ENCODE peak calls at places on chromosomes 11 and 22, in eight cellular contexts. X is IMR-90, P is HAP-1, V is ELR, M is T-helper 1 cell, R is NCI-H1105 treated with DMSO at 0.1 percent for 48 hours, S is iris pigment epithelial cell, D is T-helper 17 cell. C is an unnamed sample.

GRCh38 chr11:66892926-66893325 is 36.1 kb downstream of the LRFN4 start:
- DNase-seq in X (peak), M (no peak), R (no peak), P (no peak), D (no peak), V (peak), S (no peak), C (no peak)

GRCh38 chr11:563812-564578 is 3.2 kb downstream of the RASSF7 start:
- DNase-seq in X (no peak), V (no peak), M (no peak), D (no peak), S (no peak), P (no peak), R (no peak), C (no peak)

GRCh38 chr22:31230155-31230870 is 18.2 kb downstream of the LIMK2 start:
- DNase-seq in X (peak), V (no peak), D (no peak), R (no peak), P (no peak), S (peak), M (no peak), C (no peak)

GRCh38 chr22:36445158-36445668 is 36.2 kb downstream of the TXN2 start:
- DNase-seq in M (no peak), V (peak), S (peak), P (no peak), D (no peak), X (peak), R (no peak), C (no peak)

GRCh38 chr11:120350637-120351036 is 14.4 kb downstream of the ARHGEF12 start:
- DNase-seq in M (no peak), R (no peak), P (no peak), S (no peak), D (no peak), X (no peak), V (no peak), C (no peak)

GRCh38 chr11:111370902-111371578 is 8.0 kb downstream of the POU2AF1 start:
- DNase-seq in X (no peak), R (no peak), P (no peak), M (no peak), S (no peak), V (no peak), D (no peak), C (no peak)

GRCh38 chr11:75868990-75869389 is 54.0 kb downstream of the UVRAG start:
- DNase-seq in S (no peak), D (no peak), P (no peak), V (no peak), M (no peak), X (no peak), R (no peak), C (no peak)

GRCh38 chr11:2913029-2913431 is 16.2 kb downstream of the PHLDA2 start:
- DNase-seq in V (peak), M (no peak), P (no peak), D (no peak), R (no peak), S (peak), X (peak), C (no peak)

GRCh38 chr11:102316505-102316904 is 779 bp upstream of the BIRC3 start:
- DNase-seq in M (no peak), P (no peak), X (no peak), V (no peak), S (no peak), D (no peak), R (no peak), C (no peak)

GRCh38 chr22:32480238-32480637 is 5.6 kb downstream of the FBXO7 start:
- DNase-seq in P (no peak), R (no peak), V (no peak), S (no peak), D (no peak), X (no peak), M (no peak), C (no peak)

GRCh38 chr11:20617346-20617745 is 17.9 kb downstream of the SLC6A5 start:
- DNase-seq in X (no peak), D (no peak), P (no peak), S (no peak), R (no peak), V (no peak), M (no peak), C (no peak)

GRCh38 chr22:25062378-25063095 is 110.0 kb downstream of the KIAA1671 start:
- DNase-seq in D (peak), X (no peak), S (no peak), V (no peak), R (no peak), M (peak), P (no peak), C (no peak)

GRCh38 chr11:3849297-3849874 is 6.1 kb upstream of the STIM1 start:
- DNase-seq in R (peak), M (peak), X (peak), D (no peak), V (peak), S (peak), P (peak), C (no peak)

GRCh38 chr11:3738241-3738640 is 59.1 kb downstream of the NUP98 start:
- DNase-seq in S (peak), M (no peak), D (no peak), X (peak), R (no peak), P (no peak), V (no peak), C (no peak)

GRCh38 chr11:87398913-87399312 is 361.2 kb downstream of the TMEM135 start:
- DNase-seq in V (no peak), M (no peak), D (no peak), S (no peak), X (no peak), R (no peak), P (no peak), C (no peak)

GRCh38 chr11:69488543-69488940 is 7.1 kb downstream of the LINC01488 start:
- DNase-seq in P (no peak), X (no peak), D (no peak), V (no peak), R (no peak), S (no peak), M (no peak), C (no peak)

GRCh38 chr11:35288817-35289541 is 130.4 kb downstream of the SLC1A2 start:
- DNase-seq in P (no peak), S (peak), R (no peak), M (no peak), D (no peak), V (peak), X (peak), C (no peak)

GRCh38 chr22:24091551-24092420 is 80.7 kb downstream of the CABIN1 start:
- DNase-seq in V (no peak), R (no peak), D (no peak), P (no peak), M (no peak), S (no peak), X (no peak), C (no peak)

GRCh38 chr11:64415996-64416728 is 57.2 kb downstream of the RPS6KA4 start:
- DNase-seq in D (no peak), S (no peak), P (no peak), R (no peak), M (no peak), V (no peak), X (no peak), C (no peak)

GRCh38 chr22:30044369-30044768 is 35.9 kb upstream of the HORMAD2 start:
- DNase-seq in R (peak), S (peak), D (no peak), V (peak), P (peak), X (peak), M (no peak), C (no peak)

GRCh38 chr11:102120006-102120405 is 9.8 kb downstream of the YAP1 start:
- DNase-seq in S (peak), M (no peak), V (peak), X (peak), P (no peak), D (no peak), R (no peak), C (no peak)

GRCh38 chr22:17786435-17787158 is 12.3 kb upstream of the BID start:
- DNase-seq in X (no peak), S (no peak), M (no peak), V (no peak), R (no peak), P (peak), D (no peak), C (no peak)

GRCh38 chr11:58675344-58676155 is 53.1 kb downstream of the CNTF start:
- DNase-seq in S (peak), V (peak), P (peak), D (peak), R (peak), X (peak), M (peak), C (no peak)

GRCh38 chr11:95088946-95089619 is 563 bp upstream of the ENDOD1 start:
- DNase-seq in M (no peak), S (peak), V (no peak), P (no peak), R (no peak), D (no peak), X (no peak), C (no peak)

GRCh38 chr11:65261591-65262380 is at the start of gene POLA2:
- DNase-seq in V (peak), X (peak), P (peak), S (peak), M (peak), R (peak), D (peak), C (peak)

GRCh38 chr22:27988704-27989103 is 69.6 kb upstream of the PITPNB start:
- DNase-seq in R (no peak), S (no peak), M (no peak), X (no peak), P (peak), V (no peak), D (no peak), C (no peak)

GRCh38 chr22:49055406-49055805 is 772.3 kb downstream of the BRD1 start:
- DNase-seq in X (no peak), S (no peak), M (no peak), D (no peak), R (no peak), V (no peak), P (no peak), C (no peak)

GRCh38 chr11:66529655-66530054 is 16.2 kb downstream of the ZDHHC24 start:
- DNase-seq in S (no peak), X (no peak), R (no peak), D (no peak), M (no peak), P (no peak), V (no peak), C (no peak)

GRCh38 chr11:12625438-12626071 is 48.7 kb upstream of the TEAD1 start:
- DNase-seq in S (peak), R (no peak), V (peak), X (peak), M (no peak), P (no peak), D (no peak), C (no peak)

GRCh38 chr11:19060629-19061028 is at the start of gene MRGPRX2:
- DNase-seq in M (no peak), S (no peak), D (no peak), P (no peak), R (no peak), V (no peak), X (no peak), C (no peak)